ENCODE peak calls at places on chromosomes 13 and 19, in six cellular contexts. P is choroid plexus epithelial cell, H is HFF-Myc, J is A549, S is cardiac muscle cell, O is cardiac fibroblast. Y is an unnamed sample.

GRCh38 chr19:35555301-35556005 is 8.0 kb downstream of the ATP4A start:
- DNase-seq in J (peak; percentile 95), P (peak; percentile 42), S (peak; percentile 44), H (peak; percentile 30), O (peak; percentile 26), Y (no peak)

GRCh38 chr13:31631071-31631470 is 108.3 kb upstream of the RXFP2 start:
- DNase-seq in J (no peak), P (no peak), S (no peak), H (no peak), O (no peak), Y (no peak)

GRCh38 chr13:36919206-36919832 is 719 bp downstream of the SMAD9 start:
- DNase-seq in S (peak; percentile 25), H (no peak), J (no peak), P (peak; percentile 20), O (peak; percentile 39), Y (no peak)

GRCh38 chr13:30629527-30629926 is 11.8 kb downstream of the USPL1 start:
- DNase-seq in P (no peak), O (no peak), H (no peak), S (no peak), J (no peak), Y (no peak)

GRCh38 chr13:72726721-72727416 is 560 bp downstream of the MZT1 start:
- DNase-seq in H (no peak), P (peak; percentile 23), J (peak; percentile 7), O (peak; percentile 12), S (peak; percentile 17), Y (no peak)

GRCh38 chr13:110277357-110277950 is 29.5 kb downstream of the COL4A1 start:
- DNase-seq in P (no peak), S (no peak), H (no peak), O (no peak), J (no peak), Y (no peak)

GRCh38 chr19:39997595-39998216 is 846 bp downstream of the ZNF546 start:
- DNase-seq in J (no peak), P (peak; percentile 60), O (peak; percentile 10), H (no peak), S (peak; percentile 24), Y (no peak)

GRCh38 chr13:86174632-86175031 is 375.4 kb upstream of the SLITRK6 start:
- DNase-seq in P (peak; percentile 14), O (no peak), H (no peak), J (no peak), S (no peak), Y (no peak)

GRCh38 chr13:105345116-105345515 is 1190.3 kb downstream of the EFNB2 start:
- DNase-seq in J (no peak), O (no peak), S (no peak), H (no peak), P (no peak), Y (no peak)

GRCh38 chr13:76976488-76976887 is 15.4 kb upstream of the CLN5 start:
- DNase-seq in H (peak; percentile 67), S (no peak), O (no peak), J (no peak), P (peak; percentile 32), Y (peak; percentile 37)

GRCh38 chr19:21482863-21483276 is 22.5 kb upstream of the ZNF429 start:
- DNase-seq in J (no peak), O (peak; percentile 48), H (no peak), P (peak; percentile 6), S (peak; percentile 54), Y (no peak)

GRCh38 chr19:51018745-51019543 is 565 bp downstream of the KLK10 start:
- DNase-seq in H (no peak), S (peak; percentile 21), P (no peak), J (no peak), O (peak; percentile 44), Y (no peak)

GRCh38 chr19:10766681-10767201 is 48.9 kb downstream of the DNM2 start:
- DNase-seq in H (no peak), J (no peak), S (peak; percentile 57), P (peak; percentile 38), O (peak; percentile 73), Y (no peak)

GRCh38 chr13:98419786-98420559 is 156.9 kb downstream of the STK24 start:
- DNase-seq in H (no peak), O (no peak), P (no peak), J (no peak), S (no peak), Y (no peak)

GRCh38 chr13:27334774-27335490 is 64.3 kb downstream of the RASL11A start:
- DNase-seq in H (no peak), P (peak; percentile 52), S (no peak), J (no peak), O (no peak), Y (no peak)

GRCh38 chr13:30830638-30830965 is 75.5 kb upstream of the MEDAG start:
- DNase-seq in P (no peak), H (no peak), S (no peak), O (no peak), J (no peak), Y (no peak)

GRCh38 chr13:45860240-45860639 is 8.7 kb upstream of the SIAH3 start:
- DNase-seq in O (no peak), P (no peak), S (no peak), H (no peak), J (no peak), Y (no peak)

GRCh38 chr19:32138416-32138815 is 207.0 kb upstream of the ZNF507 start:
- DNase-seq in O (no peak), J (no peak), P (no peak), H (no peak), S (no peak), Y (no peak)

GRCh38 chr19:33459691-33460090 is 61.9 kb downstream of the PEPD start:
- DNase-seq in J (no peak), O (no peak), S (no peak), H (no peak), P (peak; percentile 8), Y (no peak)
- H3K4me3 ChIP-seq in J (no peak overlapping the region), O (no peak overlapping the region), S (no peak overlapping the region), H (no peak overlapping the region), P (no peak overlapping the region), Y (no peak overlapping the region)

GRCh38 chr19:38028913-38029565 is 122.0 kb downstream of the SIPA1L3 start:
- DNase-seq in P (peak; percentile 53), S (no peak), H (no peak), J (no peak), O (no peak), Y (no peak)
- H3K4me3 ChIP-seq in P (no peak overlapping the region), S (no peak overlapping the region), H (no peak overlapping the region), J (no peak overlapping the region), O (no peak overlapping the region), Y (no peak overlapping the region)

GRCh38 chr19:566844-567243 is 5.6 kb upstream of the BSG start:
- DNase-seq in O (no peak), H (no peak), P (no peak), J (no peak), S (no peak), Y (no peak)
- H3K4me3 ChIP-seq in O (no peak overlapping the region), H (no peak overlapping the region), P (no peak overlapping the region), J (no peak overlapping the region), S (no peak overlapping the region), Y (no peak overlapping the region)

DNA sequence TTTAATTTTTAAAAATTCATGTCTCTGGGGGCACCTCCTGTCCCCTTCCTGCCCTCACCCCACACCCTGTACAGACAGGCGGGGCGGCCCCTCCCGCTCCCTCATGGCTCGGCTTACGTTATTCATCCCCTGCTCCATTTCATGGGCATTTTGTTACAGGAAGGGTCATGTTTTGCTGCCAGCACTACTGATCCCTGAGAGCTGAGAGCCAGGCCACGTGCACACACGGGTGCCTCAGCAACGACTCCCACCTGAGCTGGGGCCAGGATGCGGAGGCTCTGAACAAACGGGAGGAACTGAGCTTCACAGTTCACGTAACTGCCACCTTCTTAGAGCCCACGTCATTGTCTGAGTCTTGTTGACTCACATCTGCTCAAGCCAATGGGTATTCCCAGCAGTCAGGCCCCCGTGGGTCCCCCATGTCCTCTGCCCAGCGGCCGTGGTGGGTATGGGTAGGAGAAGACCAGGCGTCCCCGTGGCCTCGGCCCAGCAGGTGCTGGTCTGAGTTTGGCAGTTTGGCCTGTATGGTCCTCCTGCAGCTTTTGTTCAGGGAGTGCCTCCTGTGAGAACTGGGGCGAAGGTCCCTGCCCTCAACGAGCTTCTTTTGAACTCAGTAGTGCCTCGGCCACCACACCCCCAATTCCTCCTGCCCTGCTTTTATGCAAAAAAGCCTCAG is 16.4 kb upstream of the TMEM255B start:
- DNase-seq in H (no peak), P (no peak), S (no peak), O (no peak), J (no peak), Y (peak; percentile 21)
- H3K4me3 ChIP-seq in H (no peak overlapping the region), P (no peak overlapping the region), S (no peak overlapping the region), O (no peak overlapping the region), J (no peak overlapping the region), Y (no peak overlapping the region)

GRCh38 chr19:46296722-46297431 is at the start of gene HIF3A:
- DNase-seq in S (peak; percentile 85), J (no peak), P (peak; percentile 80), H (no peak), O (peak; percentile 78), Y (no peak)
- H3K4me3 ChIP-seq in S (peak within 1 kb of the TSS; percentile 67), J (no peak within 1 kb of the TSS), P (peak within 1 kb of the TSS; percentile 67), H (peak within 1 kb of the TSS; percentile 11), O (peak within 1 kb of the TSS; percentile 70), Y (peak within 1 kb of the TSS; percentile 31)

GRCh38 chr13:114066956-114067355 is 65.5 kb downstream of the RASA3 start:
- DNase-seq in H (no peak), S (no peak), O (no peak), J (no peak), P (no peak), Y (no peak)

GRCh38 chr13:114064516-114065140 is 67.8 kb downstream of the RASA3 start:
- DNase-seq in H (peak; percentile 15), S (peak; percentile 60), P (peak; percentile 60), J (no peak), O (peak; percentile 51), Y (no peak)

GRCh38 chr13:114065141-114065925 is 67.1 kb downstream of the RASA3 start:
- DNase-seq in P (peak; percentile 99), H (peak; percentile 94), J (peak; percentile 65), S (peak; percentile 97), O (peak; percentile 97), Y (peak; percentile 89)

GRCh38 chr13:114067381-114067885 is 65.0 kb downstream of the RASA3 start:
- DNase-seq in S (peak; percentile 45), J (no peak), O (peak; percentile 35), P (no peak), H (peak; percentile 80), Y (no peak)

DNA sequence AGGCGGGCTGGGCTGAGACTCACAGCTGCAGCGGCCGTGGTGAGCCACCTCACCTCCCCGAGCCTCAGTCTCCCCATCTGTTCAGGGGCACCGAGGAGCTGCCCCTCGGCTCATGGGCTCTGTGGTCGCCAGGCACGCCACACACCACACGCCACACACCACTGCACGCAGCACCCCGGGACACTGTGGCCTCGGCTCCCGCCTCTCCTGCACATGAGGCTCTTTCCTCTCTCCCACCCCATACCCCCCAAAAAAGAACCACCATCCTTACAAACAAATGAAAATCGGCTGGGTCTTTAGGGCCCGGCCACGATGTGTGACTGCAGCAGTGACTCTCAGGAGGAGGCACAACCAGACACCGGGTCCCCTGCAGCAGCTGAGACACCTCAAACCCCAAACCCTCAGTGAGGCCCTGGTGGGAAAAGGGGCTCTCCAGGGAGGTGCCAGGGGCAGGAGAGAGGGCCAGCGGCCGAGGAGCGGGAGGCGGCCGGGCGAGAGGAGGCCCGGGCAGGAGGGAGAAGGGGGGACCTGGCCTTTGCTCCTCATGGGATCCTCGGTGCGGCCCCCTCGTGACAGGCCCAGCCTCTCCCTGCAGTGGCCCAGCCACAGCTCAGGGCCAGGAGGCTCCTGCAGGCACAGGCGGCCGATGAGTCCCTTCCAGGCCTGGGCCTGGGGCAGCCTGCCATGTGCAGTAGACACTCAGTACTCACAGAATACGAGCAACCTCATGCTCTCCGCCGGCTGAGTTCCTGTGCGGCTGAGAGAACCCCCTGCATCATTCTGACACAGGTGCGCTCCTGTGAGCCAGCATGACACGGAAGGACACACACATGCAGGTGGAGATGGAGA is 66.3 kb downstream of the RASA3 start:
- DNase-seq in H (no peak), O (no peak), J (no peak), P (no peak), S (no peak), Y (no peak)
- H3K4me3 ChIP-seq in H (peak overlapping the region; percentile 28), O (no peak overlapping the region), J (no peak overlapping the region), P (no peak overlapping the region), S (no peak overlapping the region), Y (no peak overlapping the region)

GRCh38 chr19:55083004-55083850 is 7.6 kb downstream of the EPS8L1 start:
- DNase-seq in S (no peak), J (no peak), H (no peak), O (no peak), P (no peak), Y (no peak)
- H3K4me3 ChIP-seq in S (no peak overlapping the region), J (no peak overlapping the region), H (no peak overlapping the region), O (no peak overlapping the region), P (no peak overlapping the region), Y (no peak overlapping the region)

Y was measured in kidney epithelial cell.